ENCODE peak calls at places on chromosomes 12 and 14, in ten cellular contexts. One of them, this sample, is unnamed.

GRCh38 chr14:78921856-78922255 is 751.7 kb downstream of the NRXN3 start:
- DNase-seq in HFF-Myc: peak; percentile 56
- DNase-seq in mucosa of descending colon: no peak
- DNase-seq in natural killer cell: no peak
- DNase-seq in tibial artery: no peak
- DNase-seq in foreskin keratinocyte: peak; percentile 70
- DNase-seq in bronchial epithelial cell: peak; percentile 57
- DNase-seq in fibroblast of lung: peak; percentile 47
- DNase-seq in GM06990: no peak
- DNase-seq in colonic mucosa: no peak
- DNase-seq in this sample: no peak

GRCh38 chr12:42485823-42486222 is 103.7 kb downstream of the PRICKLE1 start:
- DNase-seq in HFF-Myc: no peak
- DNase-seq in mucosa of descending colon: no peak
- DNase-seq in natural killer cell: no peak
- DNase-seq in tibial artery: no peak
- DNase-seq in foreskin keratinocyte: no peak
- DNase-seq in bronchial epithelial cell: no peak
- DNase-seq in fibroblast of lung: no peak
- DNase-seq in GM06990: no peak
- DNase-seq in colonic mucosa: no peak
- DNase-seq in this sample: no peak

GRCh38 chr12:989751-990278 is 1.2 kb upstream of the ERC1 start:
- DNase-seq in HFF-Myc: peak; percentile 43
- DNase-seq in mucosa of descending colon: no peak
- DNase-seq in natural killer cell: no peak
- DNase-seq in tibial artery: no peak
- DNase-seq in foreskin keratinocyte: peak; percentile 56
- DNase-seq in bronchial epithelial cell: peak; percentile 52
- DNase-seq in fibroblast of lung: peak; percentile 78
- DNase-seq in GM06990: no peak
- DNase-seq in colonic mucosa: peak; percentile 27
- DNase-seq in this sample: peak; percentile 56

GRCh38 chr14:65517635-65518542 is 105.4 kb downstream of the FUT8 start:
- DNase-seq in HFF-Myc: no peak
- DNase-seq in mucosa of descending colon: no peak
- DNase-seq in natural killer cell: no peak
- DNase-seq in tibial artery: no peak
- DNase-seq in foreskin keratinocyte: no peak
- DNase-seq in bronchial epithelial cell: no peak
- DNase-seq in fibroblast of lung: no peak
- DNase-seq in GM06990: no peak
- DNase-seq in colonic mucosa: no peak
- DNase-seq in this sample: no peak

GRCh38 chr14:33568935-33569579 is 381.8 kb downstream of the EGLN3 start:
- DNase-seq in HFF-Myc: no peak
- DNase-seq in mucosa of descending colon: no peak
- DNase-seq in natural killer cell: no peak
- DNase-seq in tibial artery: no peak
- DNase-seq in foreskin keratinocyte: peak; percentile 66
- DNase-seq in bronchial epithelial cell: peak; percentile 59
- DNase-seq in fibroblast of lung: peak; percentile 20
- DNase-seq in GM06990: no peak
- DNase-seq in colonic mucosa: no peak
- DNase-seq in this sample: peak; percentile 38

GRCh38 chr12:68963456-68963859 is 30.5 kb upstream of the CPM start:
- DNase-seq in HFF-Myc: no peak
- DNase-seq in mucosa of descending colon: no peak
- DNase-seq in natural killer cell: no peak
- DNase-seq in tibial artery: no peak
- DNase-seq in foreskin keratinocyte: no peak
- DNase-seq in bronchial epithelial cell: no peak
- DNase-seq in fibroblast of lung: no peak
- DNase-seq in GM06990: no peak
- DNase-seq in colonic mucosa: no peak
- DNase-seq in this sample: peak; percentile 18

GRCh38 chr12:10607885-10608458 is 5.4 kb downstream of the MAGOHB start:
- DNase-seq in HFF-Myc: no peak
- DNase-seq in mucosa of descending colon: no peak
- DNase-seq in natural killer cell: no peak
- DNase-seq in tibial artery: no peak
- DNase-seq in foreskin keratinocyte: no peak
- DNase-seq in bronchial epithelial cell: peak; percentile 10
- DNase-seq in fibroblast of lung: peak; percentile 27
- DNase-seq in GM06990: no peak
- DNase-seq in colonic mucosa: no peak
- DNase-seq in this sample: peak; percentile 17

GRCh38 chr14:100537701-100538565 is 49.3 kb downstream of the BEGAIN start:
- DNase-seq in HFF-Myc: no peak
- DNase-seq in mucosa of descending colon: peak; percentile 45
- DNase-seq in natural killer cell: no peak
- DNase-seq in tibial artery: peak; percentile 62
- DNase-seq in foreskin keratinocyte: no peak
- DNase-seq in bronchial epithelial cell: no peak
- DNase-seq in fibroblast of lung: no peak
- DNase-seq in GM06990: no peak
- DNase-seq in colonic mucosa: peak; percentile 14
- DNase-seq in this sample: no peak

GRCh38 chr12:6696690-6697583 is 3.7 kb downstream of the PIANP start:
- DNase-seq in HFF-Myc: no peak
- DNase-seq in mucosa of descending colon: no peak
- DNase-seq in natural killer cell: no peak
- DNase-seq in tibial artery: no peak
- DNase-seq in foreskin keratinocyte: no peak
- DNase-seq in bronchial epithelial cell: no peak
- DNase-seq in fibroblast of lung: no peak
- DNase-seq in GM06990: peak; percentile 63
- DNase-seq in colonic mucosa: no peak
- DNase-seq in this sample: no peak

GRCh38 chr14:52052991-52053390 is 15.9 kb downstream of the NID2 start:
- DNase-seq in HFF-Myc: no peak
- DNase-seq in mucosa of descending colon: no peak
- DNase-seq in natural killer cell: no peak
- DNase-seq in tibial artery: no peak
- DNase-seq in foreskin keratinocyte: no peak
- DNase-seq in bronchial epithelial cell: no peak
- DNase-seq in fibroblast of lung: no peak
- DNase-seq in GM06990: no peak
- DNase-seq in colonic mucosa: no peak
- DNase-seq in this sample: no peak

GRCh38 chr12:48852734-48853168 is 788 bp upstream of the DDX23 start:
- DNase-seq in HFF-Myc: no peak
- DNase-seq in mucosa of descending colon: no peak
- DNase-seq in natural killer cell: no peak
- DNase-seq in tibial artery: no peak
- DNase-seq in foreskin keratinocyte: no peak
- DNase-seq in bronchial epithelial cell: no peak
- DNase-seq in fibroblast of lung: no peak
- DNase-seq in GM06990: no peak
- DNase-seq in colonic mucosa: no peak
- DNase-seq in this sample: no peak

GRCh38 chr14:84421611-84422010 is 1108.3 kb upstream of the FLRT2 start:
- DNase-seq in HFF-Myc: no peak
- DNase-seq in mucosa of descending colon: no peak
- DNase-seq in natural killer cell: no peak
- DNase-seq in tibial artery: no peak
- DNase-seq in foreskin keratinocyte: peak; percentile 46
- DNase-seq in bronchial epithelial cell: peak; percentile 62
- DNase-seq in fibroblast of lung: no peak
- DNase-seq in GM06990: no peak
- DNase-seq in colonic mucosa: no peak
- DNase-seq in this sample: peak; percentile 13

GRCh38 chr12:127355061-127355820 is 911.7 kb upstream of the TMEM132C start:
- DNase-seq in HFF-Myc: no peak
- DNase-seq in mucosa of descending colon: no peak
- DNase-seq in natural killer cell: no peak
- DNase-seq in tibial artery: no peak
- DNase-seq in foreskin keratinocyte: peak; percentile 57
- DNase-seq in bronchial epithelial cell: peak; percentile 64
- DNase-seq in fibroblast of lung: no peak
- DNase-seq in GM06990: no peak
- DNase-seq in colonic mucosa: no peak
- DNase-seq in this sample: peak; percentile 48
- TF ChIP-seq CTCF in HFF-Myc: peak; percentile 41
- TF ChIP-seq CTCF in mucosa of descending colon: no peak
- TF ChIP-seq CTCF in natural killer cell: no peak
- TF ChIP-seq CTCF in tibial artery: no peak
- TF ChIP-seq CTCF in foreskin keratinocyte: peak; percentile 48
- TF ChIP-seq CTCF in bronchial epithelial cell: peak; percentile 58
- TF ChIP-seq CTCF in fibroblast of lung: no peak
- TF ChIP-seq CTCF in GM06990: peak; percentile 33
- TF ChIP-seq CTCF in colonic mucosa: no peak
- TF ChIP-seq CTCF in this sample: peak; percentile 55

DNA sequence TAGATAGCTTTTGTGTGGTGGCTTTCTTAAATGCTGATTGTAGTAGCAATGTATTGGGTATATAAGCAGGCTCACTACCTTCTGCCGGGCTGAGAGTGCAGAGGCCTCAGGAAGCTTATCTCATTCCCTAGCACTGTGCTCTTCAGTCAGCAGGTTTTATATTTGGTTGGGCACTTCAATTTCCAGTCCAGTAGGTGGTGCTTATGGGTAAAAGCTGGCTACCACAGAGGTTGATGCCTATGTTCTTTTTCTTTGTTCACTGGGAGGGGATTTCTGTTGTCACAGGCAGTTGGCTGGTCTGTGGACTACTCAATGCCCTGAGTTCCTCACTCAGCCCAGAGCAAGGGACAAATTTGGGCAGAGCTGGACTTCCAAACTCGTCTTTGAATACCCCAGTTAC is 43.0 kb upstream of the GLIPR1 start:
- DNase-seq in HFF-Myc: no peak
- DNase-seq in mucosa of descending colon: no peak
- DNase-seq in natural killer cell: no peak
- DNase-seq in tibial artery: no peak
- DNase-seq in foreskin keratinocyte: peak; percentile 42
- DNase-seq in bronchial epithelial cell: peak; percentile 52
- DNase-seq in fibroblast of lung: peak; percentile 49
- DNase-seq in GM06990: no peak
- DNase-seq in colonic mucosa: no peak
- DNase-seq in this sample: peak; percentile 19
- TF ChIP-seq CTCF in HFF-Myc: peak; percentile 6
- TF ChIP-seq CTCF in mucosa of descending colon: no peak
- TF ChIP-seq CTCF in natural killer cell: peak; percentile 52
- TF ChIP-seq CTCF in tibial artery: no peak
- TF ChIP-seq CTCF in foreskin keratinocyte: peak; percentile 45
- TF ChIP-seq CTCF in bronchial epithelial cell: peak; percentile 40
- TF ChIP-seq CTCF in fibroblast of lung: peak; percentile 44
- TF ChIP-seq CTCF in GM06990: peak; percentile 60
- TF ChIP-seq CTCF in colonic mucosa: no peak
- TF ChIP-seq CTCF in this sample: peak; percentile 14

DNA sequence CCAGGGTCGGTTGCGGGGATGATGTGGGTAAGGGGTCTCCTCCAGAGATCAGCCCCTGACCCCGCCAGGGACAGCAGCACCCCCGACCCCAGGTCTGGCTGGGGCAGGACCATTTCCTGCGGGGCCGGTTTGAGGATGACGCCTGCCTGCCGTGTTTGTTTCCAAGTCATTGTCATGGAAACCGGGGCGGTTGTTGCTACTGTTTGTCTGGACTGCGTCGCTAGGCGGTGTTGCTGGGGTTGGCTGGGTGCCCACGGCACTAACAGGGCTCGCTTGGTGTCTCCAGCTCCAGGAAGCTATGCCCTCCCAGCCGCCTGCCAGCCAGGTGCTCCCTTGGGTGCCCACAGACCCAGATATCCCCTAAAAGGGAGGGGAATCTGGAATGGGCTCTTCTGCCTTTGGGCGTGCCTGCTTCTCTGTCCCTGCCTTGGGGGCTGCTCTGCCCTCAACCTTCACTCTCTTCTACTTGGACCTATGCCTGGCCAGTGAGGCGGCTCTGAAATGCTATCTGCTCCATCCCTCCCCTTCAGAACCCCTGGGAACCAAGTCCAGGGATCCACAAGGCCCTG is 4.7 kb upstream of the CRIP1 start:
- DNase-seq in HFF-Myc: peak; percentile 96
- DNase-seq in mucosa of descending colon: peak; percentile 98
- DNase-seq in natural killer cell: peak; percentile 92
- DNase-seq in tibial artery: peak; percentile 98
- DNase-seq in foreskin keratinocyte: peak; percentile 94
- DNase-seq in bronchial epithelial cell: peak; percentile 93
- DNase-seq in fibroblast of lung: peak; percentile 96
- DNase-seq in GM06990: peak; percentile 82
- DNase-seq in colonic mucosa: peak; percentile 97
- DNase-seq in this sample: peak; percentile 96
- TF ChIP-seq CTCF in HFF-Myc: no peak
- TF ChIP-seq CTCF in mucosa of descending colon: no peak
- TF ChIP-seq CTCF in natural killer cell: no peak
- TF ChIP-seq CTCF in tibial artery: no peak
- TF ChIP-seq CTCF in foreskin keratinocyte: peak; percentile 47
- TF ChIP-seq CTCF in bronchial epithelial cell: peak; percentile 41
- TF ChIP-seq CTCF in fibroblast of lung: peak; percentile 24
- TF ChIP-seq CTCF in GM06990: peak; percentile 39
- TF ChIP-seq CTCF in colonic mucosa: no peak
- TF ChIP-seq CTCF in this sample: no peak

GRCh38 chr12:71220295-71220694 is 62.5 kb upstream of the TSPAN8 start:
- DNase-seq in HFF-Myc: no peak
- DNase-seq in mucosa of descending colon: no peak
- DNase-seq in natural killer cell: no peak
- DNase-seq in tibial artery: no peak
- DNase-seq in foreskin keratinocyte: no peak
- DNase-seq in bronchial epithelial cell: no peak
- DNase-seq in fibroblast of lung: no peak
- DNase-seq in GM06990: no peak
- DNase-seq in colonic mucosa: no peak
- DNase-seq in this sample: no peak

GRCh38 chr12:71214511-71215285 is 56.9 kb upstream of the TSPAN8 start:
- DNase-seq in HFF-Myc: no peak
- DNase-seq in mucosa of descending colon: no peak
- DNase-seq in natural killer cell: no peak
- DNase-seq in tibial artery: no peak
- DNase-seq in foreskin keratinocyte: no peak
- DNase-seq in bronchial epithelial cell: no peak
- DNase-seq in fibroblast of lung: no peak
- DNase-seq in GM06990: no peak
- DNase-seq in colonic mucosa: peak; percentile 70
- DNase-seq in this sample: no peak

GRCh38 chr12:71219224-71219623 is 61.4 kb upstream of the TSPAN8 start:
- DNase-seq in HFF-Myc: no peak
- DNase-seq in mucosa of descending colon: no peak
- DNase-seq in natural killer cell: no peak
- DNase-seq in tibial artery: no peak
- DNase-seq in foreskin keratinocyte: no peak
- DNase-seq in bronchial epithelial cell: no peak
- DNase-seq in fibroblast of lung: no peak
- DNase-seq in GM06990: no peak
- DNase-seq in colonic mucosa: no peak
- DNase-seq in this sample: no peak

GRCh38 chr12:71216725-71217579 is 59.2 kb upstream of the TSPAN8 start:
- DNase-seq in HFF-Myc: no peak
- DNase-seq in mucosa of descending colon: no peak
- DNase-seq in natural killer cell: no peak
- DNase-seq in tibial artery: peak; percentile 65
- DNase-seq in foreskin keratinocyte: peak; percentile 39
- DNase-seq in bronchial epithelial cell: peak; percentile 47
- DNase-seq in fibroblast of lung: peak; percentile 26
- DNase-seq in GM06990: no peak
- DNase-seq in colonic mucosa: peak; percentile 72
- DNase-seq in this sample: peak; percentile 69
- TF ChIP-seq CTCF in HFF-Myc: no peak
- TF ChIP-seq CTCF in mucosa of descending colon: peak; percentile 30
- TF ChIP-seq CTCF in natural killer cell: no peak
- TF ChIP-seq CTCF in tibial artery: peak; percentile 60
- TF ChIP-seq CTCF in foreskin keratinocyte: peak; percentile 63
- TF ChIP-seq CTCF in bronchial epithelial cell: peak; percentile 58
- TF ChIP-seq CTCF in fibroblast of lung: peak; percentile 34
- TF ChIP-seq CTCF in GM06990: peak; percentile 39
- TF ChIP-seq CTCF in colonic mucosa: peak; percentile 53
- TF ChIP-seq CTCF in this sample: peak; percentile 55